ENCODE peak calls at places on chromosomes 13 and 19, in four cellular contexts. Z is K562, U is A549, N is PC-9. G is an unnamed sample.

GRCh38 chr13:75299913-75300862 is 181.8 kb downstream of the TBC1D4 start:
- DNase-seq in U (no peak), N (no peak), Z (no peak), G (no peak)

GRCh38 chr13:36029171-36029570 is 102.0 kb downstream of the DCLK1 start:
- DNase-seq in N (no peak), U (no peak), Z (no peak), G (no peak)

GRCh38 chr13:26459276-26460131 is 98.0 kb upstream of the WASF3 start:
- DNase-seq in Z (no peak), N (peak; percentile 15), U (no peak), G (no peak)

GRCh38 chr19:28710278-28710677 is 502.7 kb downstream of the UQCRFS1 start:
- DNase-seq in N (no peak), U (peak; percentile 79), Z (peak; percentile 54), G (no peak)

GRCh38 chr19:24159707-24160106 is 72.7 kb downstream of the ZNF254 start:
- DNase-seq in U (peak; percentile 35), N (peak; percentile 3), Z (no peak), G (no peak)

GRCh38 chr13:20414475-20415287 is 111.0 kb downstream of the CRYL1 start:
- DNase-seq in U (no peak), Z (no peak), N (no peak), G (no peak)

GRCh38 chr19:45280471-45280961 is 29.4 kb downstream of the MARK4 start:
- DNase-seq in N (no peak), Z (no peak), U (no peak), G (no peak)

GRCh38 chr13:46668906-46669525 is 116.0 kb downstream of the LRCH1 start:
- DNase-seq in U (no peak), Z (no peak), N (no peak), G (no peak)

GRCh38 chr13:49319555-49320350 is 72.0 kb downstream of the CDADC1 start:
- DNase-seq in N (no peak), Z (no peak), U (no peak), G (no peak)

GRCh38 chr19:21568816-21569496 is 63.6 kb downstream of the ZNF429 start:
- DNase-seq in Z (no peak), U (no peak), N (peak; percentile 66), G (peak; percentile 43)

GRCh38 chr13:113099142-113099541 is 6.4 kb upstream of the F7 start:
- DNase-seq in Z (no peak), U (no peak), N (no peak), G (no peak)

GRCh38 chr13:113064534-113065405 is 40.8 kb upstream of the F7 start:
- DNase-seq in Z (peak; percentile 30), U (peak; percentile 38), N (peak; percentile 78), G (no peak)

GRCh38 chr13:88623150-88623549 is 952.0 kb downstream of the SLITRK5 start:
- DNase-seq in Z (no peak), N (no peak), U (no peak), G (no peak)

GRCh38 chr13:42534785-42535184 is 39.2 kb upstream of the TNFSF11 start:
- DNase-seq in U (no peak), N (no peak), Z (no peak), G (no peak)

GRCh38 chr19:55146648-55147218 is 2.3 kb downstream of the TNNT1 start:
- DNase-seq in N (peak; percentile 91), U (peak; percentile 85), Z (peak; percentile 88), G (peak; percentile 31)

GRCh38 chr19:15517778-15518177 is 9.5 kb downstream of the CYP4F22 start:
- DNase-seq in N (no peak), Z (no peak), U (no peak), G (no peak)

GRCh38 chr19:54189020-54189667 is at the start of gene MBOAT7:
- DNase-seq in N (no peak), U (no peak), Z (peak; percentile 76), G (peak; percentile 81)

GRCh38 chr13:93036380-93036779 is 190.2 kb upstream of the GPC6 start:
- DNase-seq in Z (no peak), U (no peak), N (no peak), G (no peak)

GRCh38 chr13:48255954-48256353 is 22.9 kb downstream of the ITM2B start:
- DNase-seq in U (no peak), N (no peak), Z (no peak), G (no peak)

DNA sequence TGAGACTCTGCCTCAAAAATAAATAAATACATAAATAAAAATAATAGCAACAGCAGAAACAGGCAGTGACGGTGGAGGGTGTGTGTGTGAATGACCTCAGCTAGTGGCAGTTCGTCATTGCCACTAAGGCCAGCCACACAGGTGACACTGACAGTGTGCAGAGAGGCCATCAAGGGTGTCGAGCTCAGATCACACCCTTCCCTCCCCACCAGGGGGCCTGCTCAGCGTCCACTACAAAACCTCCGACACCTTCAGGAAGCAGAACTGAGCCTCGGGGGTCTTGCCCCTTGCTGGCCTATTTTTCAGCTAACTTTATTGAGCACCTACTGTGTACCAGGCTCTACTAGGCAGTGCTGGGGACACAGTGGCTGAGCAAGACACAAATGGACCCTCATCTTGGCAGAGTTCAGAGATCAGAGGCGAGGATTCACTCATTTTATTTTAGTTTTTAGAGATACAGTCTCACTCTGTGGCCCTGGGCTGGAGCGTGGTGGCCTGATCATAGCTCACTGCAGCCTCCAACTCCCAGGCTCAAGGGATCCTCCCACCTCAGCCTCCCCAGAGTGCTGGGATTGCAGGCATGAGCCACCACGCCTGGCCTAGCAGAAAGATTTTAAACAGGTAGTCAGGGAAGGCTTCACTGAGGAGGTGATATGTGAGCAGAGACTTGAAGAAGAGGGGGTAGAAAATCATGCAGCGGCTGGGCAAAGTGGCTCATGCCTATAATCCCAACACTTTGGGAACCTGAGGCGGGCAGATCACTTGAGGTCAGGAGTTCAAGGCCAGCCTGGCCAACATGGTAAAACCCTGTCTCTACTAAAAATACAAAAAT is 30.3 kb upstream of the SEMA6B start:
- DNase-seq in U (no peak), Z (peak; percentile 71), N (no peak), G (peak; percentile 70)
- TF ChIP-seq CTCF in U (peak; percentile 38), Z (peak; percentile 74), N (peak; percentile 50), G (peak; percentile 50)

GRCh38 chr19:8355631-8356402 is 8.1 kb upstream of the ANGPTL4 start:
- DNase-seq in U (peak; percentile 91), N (peak; percentile 70), Z (peak; percentile 43), G (no peak)
- TF ChIP-seq CTCF in U (no peak), N (peak; percentile 14), Z (peak; percentile 37), G (no peak)

DNA sequence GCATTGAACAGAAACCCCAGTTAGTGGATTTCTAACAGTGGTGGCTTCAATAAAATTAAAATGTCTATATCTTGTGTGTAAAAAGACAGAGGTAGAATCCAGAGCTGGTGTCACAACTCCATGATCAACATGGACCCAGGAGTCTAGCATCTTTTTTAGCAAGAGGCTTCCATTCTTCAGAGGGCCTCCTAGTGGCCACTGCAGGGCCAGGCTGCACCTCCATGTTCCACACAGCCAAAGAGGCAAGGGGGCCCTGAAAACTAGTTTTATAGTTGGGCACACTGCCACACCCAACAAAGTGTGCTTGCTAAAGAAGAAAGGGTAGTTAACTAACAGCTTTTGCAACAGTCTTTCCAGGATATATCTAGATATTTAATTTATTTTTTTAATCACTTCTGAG is 12.9 kb downstream of the N4BP2L1 start:
- DNase-seq in Z (peak; percentile 11), N (no peak), U (peak; percentile 29), G (no peak)
- TF ChIP-seq CTCF in Z (peak; percentile 66), N (peak; percentile 52), U (peak; percentile 25), G (peak; percentile 47)

GRCh38 chr19:517721-518136 is 10.4 kb downstream of the TPGS1 start:
- DNase-seq in N (no peak), U (no peak), Z (peak; percentile 57), G (no peak)

GRCh38 chr19:522726-523125 is 8.8 kb upstream of the CDC34 start:
- DNase-seq in Z (no peak), N (no peak), U (no peak), G (no peak)

GRCh38 chr19:516884-517424 is 9.7 kb downstream of the TPGS1 start:
- DNase-seq in Z (peak; percentile 50), N (no peak), U (no peak), G (no peak)

GRCh38 chr19:519449-519865 is 12.1 kb upstream of the CDC34 start:
- DNase-seq in N (no peak), U (no peak), Z (no peak), G (no peak)

DNA sequence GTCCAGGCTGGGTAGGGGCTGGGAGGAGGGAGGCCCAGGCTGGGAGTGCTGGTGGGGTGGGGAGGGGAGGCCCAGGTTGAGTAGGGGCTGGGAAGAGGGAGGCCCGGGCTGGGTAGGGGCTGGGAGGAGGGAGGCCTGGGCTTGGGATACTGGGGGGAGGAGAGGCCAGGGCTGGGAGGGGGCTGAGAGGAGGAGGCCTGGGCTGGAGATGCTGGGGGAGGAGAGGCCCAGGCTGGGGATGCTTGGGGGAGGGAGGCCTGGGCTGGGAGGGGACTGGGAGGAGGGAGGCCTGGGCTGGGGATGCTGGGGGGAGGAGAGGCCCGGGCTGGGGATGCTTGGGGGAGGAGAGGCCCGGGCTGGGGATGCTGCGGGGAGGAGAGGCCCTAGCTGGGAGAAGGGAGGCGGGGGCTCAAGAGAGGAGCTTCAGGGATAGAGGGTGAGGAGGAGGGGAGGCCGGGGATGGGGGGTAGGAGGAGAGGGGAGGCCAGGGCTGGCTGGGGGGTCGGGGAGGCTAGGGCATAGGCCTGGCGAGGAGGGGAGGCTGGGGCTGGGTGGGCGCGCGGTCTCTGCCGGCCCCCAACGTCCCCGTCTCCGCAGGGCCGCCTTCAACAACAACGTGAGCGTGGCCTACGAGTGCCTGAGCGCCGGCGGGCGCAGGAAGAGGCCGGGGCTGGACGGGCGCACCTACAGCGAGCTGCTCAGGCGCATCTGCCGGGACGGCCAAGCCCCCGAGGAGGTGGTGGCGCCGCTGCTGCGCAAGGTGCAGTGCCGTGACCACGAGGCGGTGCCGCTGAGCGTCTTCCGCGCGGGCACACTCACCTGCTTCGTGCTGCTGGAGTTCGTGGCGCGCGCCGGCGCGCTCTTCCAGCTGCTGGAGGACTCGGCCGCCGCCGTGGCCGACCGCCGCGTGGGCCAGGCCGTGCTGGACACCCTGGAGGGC is 11.3 kb downstream of the TPGS1 start:
- DNase-seq in N (no peak), U (no peak), Z (peak; percentile 75), G (no peak)
- TF ChIP-seq CTCF in N (no peak), U (no peak), Z (no peak), G (peak; percentile 16)

GRCh38 chr19:8071912-8072311 is 19.4 kb downstream of the CCL25 start:
- DNase-seq in U (no peak), Z (no peak), N (no peak), G (no peak)
- TF ChIP-seq CTCF in U (no peak), Z (no peak), N (no peak), G (no peak)

GRCh38 chr13:50917572-50917971 is 8.0 kb downstream of the RNASEH2B start:
- DNase-seq in U (no peak), Z (no peak), N (no peak), G (no peak)

GRCh38 chr13:50914301-50914700 is 4.7 kb downstream of the RNASEH2B start:
- DNase-seq in U (no peak), Z (no peak), N (no peak), G (no peak)

GRCh38 chr13:50916701-50917184 is 7.2 kb downstream of the RNASEH2B start:
- DNase-seq in U (no peak), N (no peak), Z (no peak), G (peak; percentile 20)

GRCh38 chr13:50914848-50915247 is 5.3 kb downstream of the RNASEH2B start:
- DNase-seq in Z (no peak), U (no peak), N (no peak), G (no peak)

DNA sequence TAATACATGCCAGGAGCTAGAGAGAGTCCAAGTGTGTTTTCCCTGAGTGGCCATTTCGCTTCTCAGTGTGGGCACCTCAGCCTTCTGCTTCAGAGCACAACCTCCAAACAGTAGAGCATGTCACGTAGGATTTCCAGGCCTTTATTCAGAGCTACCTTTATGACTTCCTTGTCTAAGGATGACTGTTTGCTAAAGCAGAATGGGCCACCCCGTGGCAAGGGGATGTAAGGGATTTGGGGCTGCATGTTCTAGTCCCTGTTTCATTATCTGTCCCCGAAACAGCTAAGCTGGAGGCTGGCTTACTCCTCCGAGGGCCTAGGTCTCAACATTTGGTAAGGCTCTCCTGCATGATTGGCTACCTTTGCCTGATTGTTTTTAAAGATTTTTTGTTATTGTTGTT is 6.0 kb downstream of the RNASEH2B start:
- DNase-seq in Z (peak; percentile 11), N (no peak), U (no peak), G (no peak)
- TF ChIP-seq CTCF in Z (peak; percentile 3), N (no peak), U (no peak), G (peak; percentile 24)